ENCODE peak calls at places on chromosomes 16 and 17, in nine cellular contexts. One of them, this sample, is unnamed.
A peak's percentile ranks its signal among the peaks of the same experiment; 100 is the strongest.

GRCh38 chr16:83433201-83433600 is 374.6 kb upstream of the HSBP1 start:
- DNase-seq in T-helper 1 cell: no peak
- DNase-seq in GM18507: no peak
- DNase-seq in fibroblast of villous mesenchyme: no peak
- DNase-seq in progenitor cell of endocrine pancreas: no peak
- DNase-seq in ovary: no peak
- DNase-seq in midbrain: no peak
- DNase-seq in stimulated activated CD4-positive, alpha-beta T cell treated with anti-CD3 and anti-CD28 coated beads, Interleukin-15, amount 100 ng/mL, for 1 hour: no peak
- DNase-seq in activated naive CD4-positive, alpha-beta T cell: no peak
- DNase-seq in this sample: no peak

GRCh38 chr16:11202260-11203091 is 53.5 kb downstream of the SOCS1 start:
- DNase-seq in T-helper 1 cell: no peak
- DNase-seq in GM18507: no peak
- DNase-seq in fibroblast of villous mesenchyme: no peak
- DNase-seq in progenitor cell of endocrine pancreas: no peak
- DNase-seq in ovary: no peak
- DNase-seq in midbrain: no peak
- DNase-seq in stimulated activated CD4-positive, alpha-beta T cell treated with anti-CD3 and anti-CD28 coated beads, Interleukin-15, amount 100 ng/mL, for 1 hour: no peak
- DNase-seq in activated naive CD4-positive, alpha-beta T cell: no peak
- DNase-seq in this sample: no peak

GRCh38 chr16:31351937-31352315 is 3.0 kb upstream of the ITGAX start:
- DNase-seq in T-helper 1 cell: no peak
- DNase-seq in GM18507: no peak
- DNase-seq in fibroblast of villous mesenchyme: no peak
- DNase-seq in progenitor cell of endocrine pancreas: no peak
- DNase-seq in ovary: no peak
- DNase-seq in midbrain: peak; percentile 9
- DNase-seq in stimulated activated CD4-positive, alpha-beta T cell treated with anti-CD3 and anti-CD28 coated beads, Interleukin-15, amount 100 ng/mL, for 1 hour: no peak
- DNase-seq in activated naive CD4-positive, alpha-beta T cell: no peak
- DNase-seq in this sample: no peak

GRCh38 chr17:67461228-67461780 is 84.2 kb downstream of the PITPNC1 start:
- DNase-seq in T-helper 1 cell: no peak
- DNase-seq in GM18507: no peak
- DNase-seq in fibroblast of villous mesenchyme: no peak
- DNase-seq in progenitor cell of endocrine pancreas: no peak
- DNase-seq in ovary: no peak
- DNase-seq in midbrain: no peak
- DNase-seq in stimulated activated CD4-positive, alpha-beta T cell treated with anti-CD3 and anti-CD28 coated beads, Interleukin-15, amount 100 ng/mL, for 1 hour: no peak
- DNase-seq in activated naive CD4-positive, alpha-beta T cell: no peak
- DNase-seq in this sample: no peak

GRCh38 chr16:27195068-27195741 is 8.1 kb upstream of the KDM8 start:
- DNase-seq in T-helper 1 cell: no peak
- DNase-seq in GM18507: no peak
- DNase-seq in fibroblast of villous mesenchyme: no peak
- DNase-seq in progenitor cell of endocrine pancreas: no peak
- DNase-seq in ovary: no peak
- DNase-seq in midbrain: no peak
- DNase-seq in stimulated activated CD4-positive, alpha-beta T cell treated with anti-CD3 and anti-CD28 coated beads, Interleukin-15, amount 100 ng/mL, for 1 hour: no peak
- DNase-seq in activated naive CD4-positive, alpha-beta T cell: no peak
- DNase-seq in this sample: no peak

GRCh38 chr16:46883353-46883689 is 841 bp upstream of the GPT2 start:
- DNase-seq in T-helper 1 cell: no peak
- DNase-seq in GM18507: no peak
- DNase-seq in fibroblast of villous mesenchyme: no peak
- DNase-seq in progenitor cell of endocrine pancreas: no peak
- DNase-seq in ovary: no peak
- DNase-seq in midbrain: peak; percentile 74
- DNase-seq in stimulated activated CD4-positive, alpha-beta T cell treated with anti-CD3 and anti-CD28 coated beads, Interleukin-15, amount 100 ng/mL, for 1 hour: no peak
- DNase-seq in activated naive CD4-positive, alpha-beta T cell: no peak
- DNase-seq in this sample: no peak

GRCh38 chr17:42342242-42343008 is 45.8 kb downstream of the STAT3 start:
- DNase-seq in T-helper 1 cell: no peak
- DNase-seq in GM18507: no peak
- DNase-seq in fibroblast of villous mesenchyme: peak; percentile 69
- DNase-seq in progenitor cell of endocrine pancreas: no peak
- DNase-seq in ovary: no peak
- DNase-seq in midbrain: no peak
- DNase-seq in stimulated activated CD4-positive, alpha-beta T cell treated with anti-CD3 and anti-CD28 coated beads, Interleukin-15, amount 100 ng/mL, for 1 hour: no peak
- DNase-seq in activated naive CD4-positive, alpha-beta T cell: no peak
- DNase-seq in this sample: no peak

GRCh38 chr17:67055041-67055443 is 10.7 kb downstream of the CACNG1 start:
- DNase-seq in T-helper 1 cell: no peak
- DNase-seq in GM18507: no peak
- DNase-seq in fibroblast of villous mesenchyme: no peak
- DNase-seq in progenitor cell of endocrine pancreas: no peak
- DNase-seq in ovary: no peak
- DNase-seq in midbrain: no peak
- DNase-seq in stimulated activated CD4-positive, alpha-beta T cell treated with anti-CD3 and anti-CD28 coated beads, Interleukin-15, amount 100 ng/mL, for 1 hour: no peak
- DNase-seq in activated naive CD4-positive, alpha-beta T cell: no peak
- DNase-seq in this sample: no peak

GRCh38 chr17:48544356-48545021 is 420 bp downstream of the HOXB2 start:
- DNase-seq in T-helper 1 cell: peak; percentile 23
- DNase-seq in GM18507: no peak
- DNase-seq in fibroblast of villous mesenchyme: peak; percentile 82
- DNase-seq in progenitor cell of endocrine pancreas: no peak
- DNase-seq in ovary: peak; percentile 30
- DNase-seq in midbrain: no peak
- DNase-seq in stimulated activated CD4-positive, alpha-beta T cell treated with anti-CD3 and anti-CD28 coated beads, Interleukin-15, amount 100 ng/mL, for 1 hour: no peak
- DNase-seq in activated naive CD4-positive, alpha-beta T cell: no peak
- DNase-seq in this sample: no peak

GRCh38 chr17:50272711-50273653 is 1.3 kb upstream of the TMEM92 start:
- DNase-seq in T-helper 1 cell: no peak
- DNase-seq in GM18507: peak; percentile 39
- DNase-seq in fibroblast of villous mesenchyme: peak; percentile 71
- DNase-seq in progenitor cell of endocrine pancreas: peak; percentile 78
- DNase-seq in ovary: peak; percentile 76
- DNase-seq in midbrain: peak; percentile 8
- DNase-seq in stimulated activated CD4-positive, alpha-beta T cell treated with anti-CD3 and anti-CD28 coated beads, Interleukin-15, amount 100 ng/mL, for 1 hour: peak; percentile 48
- DNase-seq in activated naive CD4-positive, alpha-beta T cell: peak; percentile 11
- DNase-seq in this sample: no peak